ENCODE peak calls at places on chromosomes 7 and 10, in eight cellular contexts. M, I, B, Y, W, F, D and U are unnamed samples.

GRCh38 chr7:47635091-47636090 is 53.5 kb upstream of the TNS3 start:
- DNase-seq in M (no peak), B (peak), W (no peak), I (peak), D (no peak), Y (peak), F (no peak), U (no peak)

GRCh38 chr10:17506390-17506789 is 52.0 kb upstream of the ST8SIA6 start:
- DNase-seq in B (no peak), W (no peak), M (no peak), I (no peak), F (no peak), Y (no peak), D (no peak), U (no peak)

GRCh38 chr10:905503-905902 is 26.0 kb downstream of the LARP4B start:
- DNase-seq in I (no peak), Y (no peak), M (no peak), B (no peak), F (no peak), D (no peak), W (no peak), U (no peak)

GRCh38 chr10:43892062-43892765 is 243.5 kb upstream of the ZNF32 start:
- DNase-seq in D (peak), B (no peak), W (no peak), M (no peak), Y (peak), F (no peak), I (peak), U (no peak)

GRCh38 chr7:27125986-27126394 is 4.6 kb downstream of the HOXA4 start:
- DNase-seq in M (no peak), W (no peak), D (peak), Y (no peak), B (no peak), F (no peak), I (no peak), U (no peak)

GRCh38 chr7:75056476-75056875 is 17.1 kb downstream of the RCC1L start:
- DNase-seq in I (no peak), B (no peak), D (peak), Y (no peak), M (no peak), W (no peak), F (no peak), U (peak)

GRCh38 chr10:127563718-127564553 is 14.8 kb downstream of the NPS start:
- DNase-seq in M (peak), Y (peak), D (no peak), I (peak), F (peak), B (no peak), W (no peak), U (no peak)

GRCh38 chr7:2044883-2045471 is 187.8 kb downstream of the MAD1L1 start:
- DNase-seq in F (peak), Y (no peak), M (peak), I (no peak), D (no peak), W (no peak), B (no peak), U (no peak)

GRCh38 chr7:86914468-86915054 is 144.9 kb downstream of the ELAPOR2 start:
- DNase-seq in Y (peak), M (no peak), B (no peak), I (no peak), W (peak), F (no peak), D (peak), U (peak)

GRCh38 chr7:156667110-156667436 is 26.5 kb downstream of the RNF32 start:
- DNase-seq in D (no peak), W (no peak), Y (no peak), B (no peak), F (no peak), M (no peak), I (no peak), U (no peak)

GRCh38 chr7:48389977-48390376 is 218.7 kb downstream of the ABCA13 start:
- DNase-seq in W (peak), I (no peak), B (no peak), D (peak), F (no peak), Y (no peak), M (no peak), U (peak)

GRCh38 chr10:43204943-43205671 is 61.8 kb downstream of the RASGEF1A start:
- DNase-seq in W (peak), D (peak), B (peak), F (peak), M (peak), I (peak), Y (peak), U (peak)

GRCh38 chr7:141071260-141071854 is 2.5 kb upstream of the TMEM178B start:
- DNase-seq in W (no peak), B (no peak), M (peak), Y (peak), F (peak), I (peak), D (no peak), U (peak)

GRCh38 chr7:104664648-104665047 is 336.2 kb downstream of the LHFPL3 start:
- DNase-seq in Y (no peak), F (no peak), W (no peak), I (no peak), B (no peak), M (no peak), D (no peak), U (no peak)

GRCh38 chr10:127145173-127145572 is 51.2 kb downstream of the INSYN2A start:
- DNase-seq in W (no peak), D (peak), F (no peak), Y (no peak), I (no peak), B (peak), M (no peak), U (peak)

GRCh38 chr7:44636041-44636580 is 29.7 kb downstream of the OGDH start:
- DNase-seq in B (no peak), I (no peak), Y (no peak), F (no peak), W (no peak), D (no peak), M (no peak), U (no peak)

GRCh38 chr7:42219447-42219846 is 17.6 kb downstream of the GLI3 start:
- DNase-seq in M (no peak), D (no peak), Y (no peak), B (no peak), I (no peak), F (no peak), W (no peak), U (no peak)

GRCh38 chr7:43112941-43113621 is 634 bp downstream of the HECW1 start:
- DNase-seq in F (peak), D (peak), W (no peak), B (peak), M (peak), Y (peak), I (peak), U (peak)

GRCh38 chr10:95526066-95526465 is 35.1 kb downstream of the SORBS1 start:
- DNase-seq in W (no peak), F (no peak), M (no peak), D (no peak), Y (no peak), B (no peak), I (no peak), U (no peak)

GRCh38 chr10:110860576-110861241 is 11.0 kb upstream of the PDCD4 start:
- DNase-seq in W (peak), B (no peak), Y (no peak), M (no peak), I (no peak), D (no peak), F (no peak), U (no peak)

GRCh38 chr7:35975851-35976454 is 175.1 kb downstream of the SEPTIN7 start:
- DNase-seq in W (peak), I (no peak), B (peak), Y (peak), F (peak), D (peak), M (no peak), U (peak)

GRCh38 chr7:33422825-33423645 is 293.7 kb downstream of the BBS9 start:
- DNase-seq in I (peak), M (no peak), D (no peak), B (no peak), Y (no peak), W (no peak), F (no peak), U (no peak)

GRCh38 chr7:152553671-152554317 is 118.0 kb upstream of the KMT2C start:
- DNase-seq in I (peak), M (no peak), Y (peak), B (no peak), D (no peak), F (no peak), W (no peak), U (no peak)

GRCh38 chr10:16545126-16545736 is 23.6 kb upstream of the C1QL3 start:
- DNase-seq in M (no peak), Y (peak), D (peak), F (no peak), I (peak), B (peak), W (peak), U (peak)

GRCh38 chr7:1561036-1561940 is 5.3 kb upstream of the TMEM184A start:
- DNase-seq in W (no peak), M (no peak), I (no peak), Y (no peak), B (no peak), D (no peak), F (peak), U (no peak)

GRCh38 chr10:108204528-108205313 is 1040.2 kb upstream of the SORCS1 start:
- DNase-seq in Y (peak), M (no peak), I (peak), F (no peak), B (no peak), W (peak), D (no peak), U (peak)

GRCh38 chr10:132958886-132959295 is 16.5 kb upstream of the CFAP46 start:
- DNase-seq in B (no peak), M (no peak), F (no peak), Y (no peak), I (peak), D (no peak), W (no peak), U (no peak)

GRCh38 chr7:94595717-94596116 is 60.2 kb downstream of the SGCE start:
- DNase-seq in W (no peak), F (no peak), M (no peak), B (no peak), I (no peak), D (no peak), Y (no peak), U (no peak)

GRCh38 chr7:594920-595620 is 75.4 kb upstream of the PDGFA start:
- DNase-seq in I (no peak), W (no peak), M (no peak), F (no peak), Y (no peak), D (no peak), B (no peak), U (no peak)